ENCODE peak calls at places on chromosome 21, in four cellular contexts. V, K, O and M are unnamed samples.

GRCh38 chr21:30979054-30979453 is 59.2 kb downstream of the KRTAP19-8 start:
- DNase-seq in O (no peak), K (no peak), V (no peak), M (no peak)

GRCh38 chr21:15820327-15820726 is 90.5 kb downstream of the USP25 start:
- DNase-seq in K (no peak), O (no peak), V (no peak), M (no peak)

GRCh38 chr21:25717491-25718139 is 17.1 kb downstream of the ATP5PF start:
- DNase-seq in K (no peak), V (no peak), O (no peak), M (no peak)

GRCh38 chr21:43284700-43285099 is 115.9 kb downstream of the CRYAA start:
- DNase-seq in O (no peak), V (no peak), K (no peak), M (no peak)

GRCh38 chr21:16305686-16306085 is 575.9 kb downstream of the USP25 start:
- DNase-seq in V (no peak), O (no peak), K (no peak), M (no peak)

GRCh38 chr21:35491114-35491513 is 442.0 kb upstream of the RUNX1 start:
- DNase-seq in O (no peak), V (no peak), K (no peak), M (no peak)

GRCh38 chr21:18772876-18773275 is 369.3 kb upstream of the TMPRSS15 start:
- DNase-seq in K (no peak), O (no peak), V (no peak), M (no peak)

GRCh38 chr21:35257413-35257812 is 208.3 kb upstream of the RUNX1 start:
- DNase-seq in V (no peak), K (peak; percentile 61), O (peak; percentile 52), M (no peak)

GRCh38 chr21:38349111-38349746 is 92.4 kb downstream of the KCNJ15 start:
- DNase-seq in V (no peak), O (no peak), K (no peak), M (no peak)

GRCh38 chr21:31526040-31526439 is 133.5 kb upstream of the SOD1 start:
- DNase-seq in O (no peak), V (no peak), K (no peak), M (no peak)

GRCh38 chr21:30104246-30104645 is 62.4 kb downstream of the CLDN17 start:
- DNase-seq in O (no peak), K (no peak), V (no peak), M (no peak)

GRCh38 chr21:15031790-15032357 is 32.9 kb downstream of the NRIP1 start:
- DNase-seq in V (no peak), K (no peak), O (no peak), M (no peak)

GRCh38 chr21:31011412-31011811 is 26.9 kb downstream of the KRTAP19-8 start:
- DNase-seq in O (no peak), K (peak; percentile 51), V (peak; percentile 38), M (no peak)

GRCh38 chr21:18244721-18245486 is at the start of gene CHODL:
- DNase-seq in K (no peak), O (no peak), V (no peak), M (no peak)

GRCh38 chr21:17823846-17824245 is 4.7 kb upstream of the C21orf91 start:
- DNase-seq in O (no peak), K (no peak), V (no peak), M (no peak)

GRCh38 chr21:43712268-43712942 is 6.5 kb upstream of the PDXK start:
- DNase-seq in K (peak; percentile 87), O (no peak), V (no peak), M (no peak)

GRCh38 chr21:36512971-36513370 is 33.0 kb upstream of the CLDN14 start:
- DNase-seq in V (no peak), O (no peak), K (no peak), M (no peak)

GRCh38 chr21:43971201-43971991 is 40.7 kb upstream of the TRAPPC10 start:
- DNase-seq in K (no peak), O (no peak), V (no peak), M (no peak)

GRCh38 chr21:38955495-38955894 is 149.8 kb downstream of the ETS2 start:
- DNase-seq in O (no peak), K (peak; percentile 87), V (no peak), M (no peak)

GRCh38 chr21:44267655-44268142 is 6.0 kb upstream of the DNMT3L start:
- DNase-seq in K (peak; percentile 71), O (no peak), V (no peak), M (peak; percentile 27)

GRCh38 chr21:15015622-15016471 is 49.0 kb downstream of the NRIP1 start:
- DNase-seq in V (no peak), O (no peak), K (no peak), M (no peak)

GRCh38 chr21:35438643-35439404 is 389.7 kb upstream of the RUNX1 start:
- DNase-seq in K (peak; percentile 52), V (no peak), O (no peak), M (no peak)

DNA sequence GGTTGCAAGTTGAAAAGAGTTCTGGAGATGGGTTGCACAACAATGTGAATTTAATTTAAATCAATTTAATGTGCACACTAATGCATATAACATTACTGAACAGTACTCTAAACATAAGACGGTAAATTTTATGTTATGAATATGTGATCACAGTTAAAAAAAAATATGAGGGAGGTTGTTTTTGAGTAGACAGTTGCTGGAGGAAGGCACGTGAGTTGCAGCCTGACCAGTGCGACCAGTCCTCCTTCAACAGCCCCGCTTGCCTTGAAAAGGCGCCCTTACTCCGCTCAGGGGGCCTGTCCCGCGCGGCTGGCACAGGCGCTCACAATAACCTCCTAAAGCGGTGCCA is 322 bp upstream of the OLIG1 start:
- DNase-seq in V (no peak), K (no peak), O (no peak), M (no peak)
- H3K4me3 ChIP-seq in V (no peak overlapping the region), K (peak overlapping the region; percentile 47), O (no peak overlapping the region), M (peak overlapping the region; percentile 36)

GRCh38 chr21:42039470-42039901 is 29.3 kb upstream of the ZBTB21 start:
- DNase-seq in K (no peak), V (no peak), O (no peak), M (no peak)

GRCh38 chr21:42037943-42038342 is 27.8 kb upstream of the ZBTB21 start:
- DNase-seq in O (no peak), K (peak; percentile 67), V (no peak), M (no peak)

GRCh38 chr21:42038826-42039425 is 28.8 kb upstream of the ZBTB21 start:
- DNase-seq in K (no peak), O (no peak), V (no peak), M (no peak)

GRCh38 chr21:42038393-42038792 is 28.2 kb upstream of the ZBTB21 start:
- DNase-seq in V (no peak), K (no peak), O (no peak), M (no peak)

DNA sequence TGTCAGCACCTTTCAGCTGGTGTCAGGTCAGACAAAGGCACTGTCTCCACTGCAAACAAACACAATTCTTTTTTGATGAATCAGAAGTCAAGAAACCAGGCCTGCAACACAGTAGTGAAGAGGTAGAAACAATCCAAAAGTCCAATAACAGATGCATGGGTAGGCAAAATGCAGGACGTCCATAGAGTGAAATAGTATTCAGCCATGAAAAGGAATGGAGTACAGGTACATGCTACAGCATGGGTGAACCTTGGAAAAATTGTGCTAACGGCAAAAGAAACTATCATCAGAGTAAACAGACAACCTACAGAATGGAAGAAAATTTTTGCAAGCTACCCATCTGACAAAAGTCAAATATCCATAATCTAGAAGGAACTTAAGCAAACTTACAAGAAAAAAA is 26.2 kb upstream of the ZBTB21 start:
- DNase-seq in O (no peak), K (no peak), V (no peak), M (no peak)
- H3K4me3 ChIP-seq in O (no peak overlapping the region), K (no peak overlapping the region), V (no peak overlapping the region), M (no peak overlapping the region)

DNA sequence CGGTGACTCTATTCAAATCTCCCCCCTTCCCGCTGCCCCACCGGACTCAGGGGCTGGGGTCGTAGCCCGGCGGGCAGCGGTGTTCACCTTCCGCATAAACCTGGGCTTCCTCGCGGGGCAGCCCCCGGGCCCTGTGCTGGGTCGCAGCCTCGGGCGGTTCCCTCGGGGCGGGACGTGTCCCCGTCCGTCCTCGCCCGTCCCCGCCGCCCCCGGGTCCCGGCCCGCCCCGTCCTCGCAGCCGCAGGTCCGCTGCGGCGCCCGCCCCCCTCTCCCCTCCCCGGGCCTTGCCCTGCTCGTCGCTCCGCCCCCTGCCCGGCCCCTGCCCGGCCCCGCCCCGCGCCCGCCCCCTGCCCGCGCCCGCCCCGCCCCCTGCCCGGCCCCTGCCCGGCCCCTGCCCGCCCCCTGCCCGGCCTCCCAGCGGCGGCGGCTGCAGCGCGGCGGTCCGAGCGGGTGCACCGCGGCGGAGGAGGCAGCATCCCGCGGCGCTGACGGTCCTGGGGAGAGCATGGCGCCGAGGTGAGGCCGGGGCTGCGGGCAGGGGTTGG is at the start of gene COL18A1:
- DNase-seq in V (peak; percentile 26), O (peak; percentile 81), K (peak; percentile 57), M (peak; percentile 14)
- H3K4me3 ChIP-seq in V (no peak within 1 kb of the TSS), O (no peak within 1 kb of the TSS), K (peak within 1 kb of the TSS; percentile 58), M (peak within 1 kb of the TSS; percentile 30)

GRCh38 chr21:45508607-45509565 is 33.4 kb downstream of the SLC19A1 start:
- DNase-seq in V (no peak), O (no peak), K (no peak), M (no peak)

GRCh38 chr21:45506836-45507522 is 35.3 kb downstream of the SLC19A1 start:
- DNase-seq in O (no peak), K (no peak), V (no peak), M (no peak)

GRCh38 chr21:45507523-45507875 is 34.7 kb downstream of the SLC19A1 start:
- DNase-seq in O (no peak), V (no peak), K (no peak), M (no peak)

GRCh38 chr21:45506241-45506817 is 35.9 kb downstream of the SLC19A1 start:
- DNase-seq in K (no peak), V (no peak), O (no peak), M (peak; percentile 8)

DNA sequence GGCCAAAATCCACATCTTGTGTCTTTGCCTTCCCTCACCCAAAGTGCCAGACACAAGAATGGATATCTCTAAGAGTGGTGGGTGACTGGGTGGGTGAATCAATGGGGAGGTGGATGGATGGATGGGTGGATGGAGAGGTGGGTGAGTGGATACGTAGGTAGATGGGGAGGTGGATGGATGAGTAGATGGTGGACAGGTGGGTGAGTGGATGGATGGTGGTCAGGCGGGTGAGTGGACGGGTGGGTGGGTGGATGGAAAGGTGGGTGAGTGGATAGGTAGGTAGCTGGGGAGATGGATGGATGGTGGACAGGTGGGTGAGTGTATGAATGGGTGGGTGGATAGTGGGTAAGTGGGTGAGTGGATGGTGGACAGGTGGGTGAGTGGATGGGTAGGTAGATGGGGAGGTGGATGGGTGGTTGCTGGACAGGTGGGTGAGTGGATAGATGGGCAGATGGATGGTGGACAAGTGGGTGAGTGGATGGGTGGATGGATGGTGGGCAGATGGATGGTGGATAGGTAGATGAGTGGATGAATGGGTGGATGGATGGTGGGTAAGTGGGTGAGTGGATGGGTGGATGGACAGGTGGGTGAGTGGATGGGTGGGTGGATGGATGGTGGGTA is 34.2 kb downstream of the SLC19A1 start:
- DNase-seq in O (no peak), V (no peak), K (no peak), M (no peak)
- H3K4me3 ChIP-seq in O (no peak overlapping the region), V (no peak overlapping the region), K (no peak overlapping the region), M (no peak overlapping the region)

GRCh38 chr21:46092026-46092764 is 5.7 kb upstream of the COL6A2 start:
- DNase-seq in V (no peak), O (no peak), K (peak; percentile 72), M (no peak)
- H3K4me3 ChIP-seq in V (no peak overlapping the region), O (no peak overlapping the region), K (no peak overlapping the region), M (no peak overlapping the region)